ENCODE peak calls at places on chromosomes 13 and 19, in six cellular contexts. Z, U, S, W, B and E are unnamed samples.
A peak's percentile ranks its signal among the peaks of the same experiment; 100 is the strongest.

GRCh38 chr19:28701491-28701890 is 511.5 kb downstream of the UQCRFS1 start:
- DNase-seq in Z (peak; percentile 59), U (no peak), S (no peak), W (no peak), B (no peak), E (no peak)

GRCh38 chr13:111900390-111901180 is 166.4 kb upstream of the SOX1 start:
- DNase-seq in Z (peak; percentile 22), U (no peak), S (no peak), W (no peak), B (no peak), E (no peak)

GRCh38 chr13:22945321-22946226 is 235.2 kb upstream of the SGCG start:
- DNase-seq in Z (no peak), U (no peak), S (no peak), W (no peak), B (no peak), E (no peak)

GRCh38 chr19:41218615-41219507 is at the start of gene AXL:
- DNase-seq in Z (peak; percentile 13), U (no peak), S (peak; percentile 59), W (peak; percentile 45), B (no peak), E (peak; percentile 49)

GRCh38 chr13:98112456-98112855 is 30.4 kb upstream of the FARP1 start:
- DNase-seq in Z (no peak), U (no peak), S (no peak), W (no peak), B (no peak), E (no peak)

GRCh38 chr13:101346942-101347728 is 69.2 kb downstream of the NALCN start:
- DNase-seq in Z (no peak), U (no peak), S (no peak), W (no peak), B (no peak), E (no peak)

GRCh38 chr13:90968510-90968909 is 379.0 kb upstream of the MIR17HG start:
- DNase-seq in Z (no peak), U (no peak), S (no peak), W (peak; percentile 54), B (no peak), E (no peak)

GRCh38 chr19:42122691-42123607 is 9.3 kb downstream of the POU2F2 start:
- DNase-seq in Z (no peak), U (no peak), S (no peak), W (no peak), B (peak; percentile 22), E (no peak)

GRCh38 chr19:409006-409514 is at the start of gene C2CD4C:
- DNase-seq in Z (no peak), U (no peak), S (no peak), W (no peak), B (no peak), E (no peak)

GRCh38 chr13:40933508-40933907 is 85.6 kb downstream of the ELF1 start:
- DNase-seq in Z (no peak), U (no peak), S (no peak), W (no peak), B (no peak), E (no peak)

GRCh38 chr19:2532252-2533071 is 56.5 kb downstream of the GADD45B start:
- DNase-seq in Z (no peak), U (no peak), S (no peak), W (no peak), B (no peak), E (no peak)
- TF ChIP-seq CTCF in Z (no peak), U (no peak), S (no peak), W (no peak), B (no peak), E (no peak)

DNA sequence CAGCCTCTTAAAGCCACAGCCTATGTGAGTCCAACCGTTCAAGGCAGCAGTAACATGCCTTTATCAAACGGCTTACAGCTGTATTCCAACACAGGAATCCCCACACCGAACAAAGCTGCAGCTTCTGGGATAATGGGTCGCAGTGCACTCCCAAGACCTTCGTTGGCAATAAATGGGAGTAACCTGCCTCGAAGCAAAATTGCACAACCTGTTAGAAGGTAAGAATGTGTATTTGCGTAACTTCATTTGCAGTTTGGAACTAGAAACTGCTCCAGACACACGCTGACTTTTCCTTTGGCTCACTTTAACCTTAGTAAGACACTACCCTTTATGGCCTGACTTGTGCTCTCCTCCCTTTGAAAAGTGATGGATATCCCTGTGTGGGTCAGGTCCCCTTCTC is 63.4 kb downstream of the SLAIN1 start:
- DNase-seq in Z (no peak), U (no peak), S (no peak), W (no peak), B (no peak), E (no peak)
- TF ChIP-seq CTCF in Z (no peak), U (no peak), S (no peak), W (no peak), B (no peak), E (no peak)

GRCh38 chr19:13060964-13061927 is 41.4 kb downstream of the LYL1 start:
- DNase-seq in Z (peak; percentile 54), U (no peak), S (peak; percentile 92), W (peak; percentile 91), B (peak; percentile 74), E (peak; percentile 81)
- TF ChIP-seq CTCF in Z (peak; percentile 96), U (peak; percentile 95), S (peak; percentile 98), W (peak; percentile 95), B (peak; percentile 96), E (peak; percentile 96)

GRCh38 chr19:16668176-16668575 is 7.2 kb downstream of the TMEM38A start:
- DNase-seq in Z (no peak), U (no peak), S (no peak), W (no peak), B (no peak), E (no peak)

GRCh38 chr19:16676101-16676798 is 15.3 kb downstream of the TMEM38A start:
- DNase-seq in Z (no peak), U (no peak), S (no peak), W (no peak), B (no peak), E (no peak)

GRCh38 chr19:16673226-16673625 is 12.3 kb downstream of the TMEM38A start:
- DNase-seq in Z (no peak), U (no peak), S (no peak), W (no peak), B (no peak), E (no peak)

GRCh38 chr19:16670291-16670690 is 9.4 kb downstream of the TMEM38A start:
- DNase-seq in Z (no peak), U (no peak), S (no peak), W (no peak), B (no peak), E (no peak)

DNA sequence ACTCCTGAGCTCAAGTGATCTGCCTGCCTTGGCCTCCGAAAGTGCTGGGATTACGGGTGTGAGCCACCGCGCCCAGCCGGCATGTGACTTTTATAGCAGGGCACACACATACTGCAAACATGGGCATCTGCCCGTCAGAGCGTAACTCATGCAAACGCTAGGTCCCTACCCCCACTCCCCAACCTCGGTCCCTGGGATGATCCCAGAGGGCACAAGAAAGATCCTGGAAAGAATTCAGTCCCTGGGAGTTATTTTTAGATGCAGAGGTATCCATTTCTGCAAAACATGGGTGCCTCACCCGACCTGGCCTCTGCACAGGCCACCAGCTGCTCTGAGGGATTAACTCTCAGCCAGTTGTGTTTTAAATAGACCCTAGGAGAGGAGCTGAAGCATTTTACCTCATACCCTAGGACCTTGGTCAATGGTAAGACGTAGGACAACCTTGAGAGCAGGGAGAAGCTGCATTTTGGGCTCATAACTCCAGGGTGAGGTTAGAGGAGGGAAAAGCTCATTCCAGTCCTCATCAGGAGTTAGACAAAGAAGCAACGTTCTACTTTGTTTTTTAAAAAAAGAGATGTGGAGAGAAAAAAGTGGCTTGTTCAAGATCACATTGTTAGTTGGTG is 10.8 kb downstream of the TMEM38A start:
- DNase-seq in Z (no peak), U (no peak), S (peak; percentile 37), W (no peak), B (no peak), E (no peak)
- TF ChIP-seq CTCF in Z (no peak), U (no peak), S (no peak), W (no peak), B (no peak), E (no peak)